ENCODE peak calls at places on chromosomes 11 and 22, in five cellular contexts. M is natural killer cell, J is GM13976, F is lower lobe of right lung, S is psoas muscle. I is an unnamed sample.

GRCh38 chr11:10298342-10298741 is 4.3 kb upstream of the SBF2 start:
- DNase-seq in J (peak), F (no peak), M (no peak), S (no peak), I (no peak)

GRCh38 chr22:38397189-38398097 is 57.6 kb downstream of the KCNJ4 start:
- DNase-seq in S (no peak), F (peak), M (no peak), J (peak), I (no peak)

GRCh38 chr22:20578707-20579106 is 71.3 kb downstream of the MED15 start:
- DNase-seq in M (no peak), J (no peak), F (no peak), S (no peak), I (no peak)

GRCh38 chr11:60924110-60924905 is at the start of gene TMEM132A:
- DNase-seq in S (peak), M (no peak), J (peak), F (peak), I (no peak)

GRCh38 chr22:34427841-34428240 is 507.6 kb upstream of the LARGE1 start:
- DNase-seq in S (no peak), F (no peak), J (no peak), M (no peak), I (no peak)

GRCh38 chr11:32722255-32722654 is 72.2 kb downstream of the CCDC73 start:
- DNase-seq in F (no peak), S (no peak), M (no peak), J (no peak), I (no peak)

GRCh38 chr11:33646629-33647028 is 54.0 kb downstream of the C11orf91 start:
- DNase-seq in J (no peak), F (no peak), M (no peak), S (no peak), I (no peak)

GRCh38 chr11:72984448-72985077 is 157.6 kb downstream of the FCHSD2 start:
- DNase-seq in S (no peak), M (no peak), F (no peak), J (no peak), I (no peak)

GRCh38 chr11:94199367-94200130 is 70.9 kb downstream of the PANX1 start:
- DNase-seq in S (no peak), F (no peak), M (no peak), J (no peak), I (no peak)

GRCh38 chr11:63683133-63683991 is 2.1 kb downstream of the RTN3 start:
- DNase-seq in F (no peak), S (no peak), J (no peak), M (no peak), I (no peak)

GRCh38 chr11:111417766-111418435 is 38.8 kb upstream of the POU2AF1 start:
- DNase-seq in F (no peak), S (peak), J (no peak), M (no peak), I (no peak)

GRCh38 chr22:50627914-50628542 is at the start of gene ARSA:
- DNase-seq in F (peak), S (peak), J (peak), M (peak), I (peak)

GRCh38 chr22:21766933-21767462 is 31.4 kb upstream of the YPEL1 start:
- DNase-seq in S (no peak), F (no peak), M (peak), J (peak), I (no peak)

GRCh38 chr22:48929276-48929790 is 898.3 kb downstream of the BRD1 start:
- DNase-seq in M (no peak), J (no peak), S (no peak), F (no peak), I (no peak)

GRCh38 chr22:43004362-43005035 is 10.4 kb downstream of the PACSIN2 start:
- DNase-seq in S (no peak), F (peak), M (no peak), J (no peak), I (no peak)

GRCh38 chr11:29300441-29300840 is 716.4 kb downstream of the KCNA4 start:
- DNase-seq in F (no peak), S (no peak), J (no peak), M (no peak), I (no peak)

GRCh38 chr11:75582461-75582934 is 20.4 kb downstream of the SERPINH1 start:
- DNase-seq in S (no peak), J (no peak), F (no peak), M (no peak), I (no peak)

GRCh38 chr11:94849836-94850235 is 81.7 kb downstream of the AMOTL1 start:
- DNase-seq in M (no peak), S (no peak), J (no peak), F (no peak), I (no peak)

GRCh38 chr11:44505591-44506054 is 59.8 kb upstream of the CD82 start:
- DNase-seq in J (no peak), S (no peak), F (no peak), M (no peak), I (no peak)

GRCh38 chr22:44192098-44192810 is 11.5 kb downstream of the PARVG start:
- DNase-seq in J (peak), S (peak), M (peak), F (peak), I (peak)

GRCh38 chr22:49692499-49693225 is 135.0 kb downstream of the BRD1 start:
- DNase-seq in M (no peak), S (no peak), F (no peak), J (no peak), I (no peak)

GRCh38 chr22:45537734-45538181 is 35.1 kb downstream of the FBLN1 start:
- DNase-seq in J (no peak), S (peak), M (no peak), F (no peak), I (no peak)

GRCh38 chr11:2259466-2259830 is 10.9 kb downstream of the ASCL2 start:
- DNase-seq in M (no peak), J (peak), S (no peak), F (no peak), I (no peak)

GRCh38 chr11:116427903-116428637 is 344.7 kb downstream of the BUD13 start:
- DNase-seq in S (no peak), M (no peak), J (no peak), F (no peak), I (no peak)

GRCh38 chr22:25057013-25057881 is 104.7 kb downstream of the KIAA1671 start:
- DNase-seq in F (peak), S (peak), M (peak), J (peak), I (no peak)

DNA sequence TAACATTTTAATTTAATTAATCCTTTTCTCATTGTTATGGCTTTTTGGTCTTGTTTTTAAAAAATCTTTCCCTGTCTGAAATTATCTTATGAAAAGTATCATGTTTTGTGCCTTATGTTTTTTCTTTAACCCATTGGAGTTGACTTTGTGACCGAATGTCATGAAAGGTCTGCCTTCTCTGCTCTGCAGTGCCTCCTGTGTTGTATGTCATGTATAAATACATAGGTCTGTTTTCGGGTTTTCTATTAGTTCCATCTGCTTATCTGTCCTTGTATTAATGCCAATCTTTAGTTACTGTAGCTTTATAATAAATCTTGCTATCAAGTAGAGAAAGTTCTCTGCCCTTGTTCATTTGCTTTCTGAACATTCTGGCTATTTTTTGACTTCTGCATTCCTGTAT is 73.0 kb downstream of the ZBTB44 start:
- DNase-seq in F (no peak), M (no peak), S (no peak), J (no peak), I (no peak)
- TF ChIP-seq CTCF in F (no peak), M (no peak), S (no peak), J (no peak), I (no peak)

GRCh38 chr22:31099841-31100761 is 7.3 kb downstream of the SELENOM start:
- DNase-seq in F (no peak), J (no peak), S (no peak), M (no peak), I (peak)

GRCh38 chr22:31096637-31097274 is 10.6 kb downstream of the SELENOM start:
- DNase-seq in S (no peak), J (no peak), M (no peak), F (no peak), I (no peak)

GRCh38 chr22:31097941-31098632 is 9.3 kb downstream of the SELENOM start:
- DNase-seq in J (no peak), M (no peak), F (no peak), S (no peak), I (no peak)

GRCh38 chr22:31099386-31099785 is 8.0 kb downstream of the SELENOM start:
- DNase-seq in M (no peak), S (no peak), F (no peak), J (no peak), I (no peak)

DNA sequence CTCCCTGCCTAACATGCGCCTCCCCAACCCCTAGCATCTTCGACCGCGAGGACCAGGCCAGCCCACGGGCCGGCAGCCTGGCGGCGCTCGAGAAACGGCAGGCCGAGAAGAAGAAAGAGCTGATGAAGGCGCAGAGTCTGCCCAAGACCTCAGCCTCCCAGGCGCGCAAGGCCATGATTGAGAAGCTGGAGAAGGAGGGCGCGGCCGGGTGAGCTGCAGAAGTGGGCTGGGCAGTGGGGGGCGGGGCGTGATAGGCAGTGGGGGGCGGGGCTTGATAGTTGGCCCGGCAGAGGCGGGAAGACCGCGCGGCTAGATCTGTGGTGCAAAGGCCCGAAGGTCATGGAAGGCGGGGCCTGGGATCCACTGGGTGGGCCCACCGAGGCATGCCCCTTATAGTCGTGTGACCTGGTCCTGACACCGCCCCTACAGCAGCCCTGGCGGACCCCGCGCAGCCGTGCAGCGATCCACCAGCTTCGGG is 8.7 kb downstream of the SELENOM start:
- DNase-seq in S (peak), J (no peak), F (no peak), M (no peak), I (peak)
- TF ChIP-seq CTCF in S (no peak), J (no peak), F (no peak), M (no peak), I (no peak)

GRCh38 chr11:71436861-71437260 is 11.3 kb downstream of the DHCR7 start:
- DNase-seq in S (no peak), J (no peak), M (no peak), F (no peak), I (peak)

GRCh38 chr11:71440021-71440755 is 8.0 kb downstream of the DHCR7 start:
- DNase-seq in F (no peak), M (no peak), S (no peak), J (no peak), I (peak)

GRCh38 chr11:71437399-71437798 is 10.8 kb downstream of the DHCR7 start:
- DNase-seq in F (no peak), M (no peak), S (no peak), J (no peak), I (peak)

GRCh38 chr11:71438650-71439049 is 9.5 kb downstream of the DHCR7 start:
- DNase-seq in F (no peak), S (peak), J (no peak), M (no peak), I (no peak)

GRCh38 chr11:71437879-71438278 is 10.3 kb downstream of the DHCR7 start:
- DNase-seq in M (no peak), S (no peak), F (no peak), J (no peak), I (no peak)
- TF ChIP-seq CTCF in M (no peak), S (no peak), F (no peak), J (no peak), I (no peak)

GRCh38 chr11:560305-561147 is at the start of the genes LMNTD2 and RASSF7:
- DNase-seq in S (peak), J (peak), M (peak), F (peak), I (peak)

GRCh38 chr11:557328-558132 is 3.0 kb downstream of the LMNTD2 start:
- DNase-seq in M (no peak), S (no peak), F (no peak), J (no peak), I (no peak)

GRCh38 chr11:558503-558902 is 2.0 kb downstream of the LMNTD2 start:
- DNase-seq in F (no peak), S (no peak), J (no peak), M (no peak), I (no peak)

GRCh38 chr11:559712-560304 is 730 bp downstream of the LMNTD2 start:
- DNase-seq in J (no peak), M (no peak), F (no peak), S (no peak), I (no peak)

DNA sequence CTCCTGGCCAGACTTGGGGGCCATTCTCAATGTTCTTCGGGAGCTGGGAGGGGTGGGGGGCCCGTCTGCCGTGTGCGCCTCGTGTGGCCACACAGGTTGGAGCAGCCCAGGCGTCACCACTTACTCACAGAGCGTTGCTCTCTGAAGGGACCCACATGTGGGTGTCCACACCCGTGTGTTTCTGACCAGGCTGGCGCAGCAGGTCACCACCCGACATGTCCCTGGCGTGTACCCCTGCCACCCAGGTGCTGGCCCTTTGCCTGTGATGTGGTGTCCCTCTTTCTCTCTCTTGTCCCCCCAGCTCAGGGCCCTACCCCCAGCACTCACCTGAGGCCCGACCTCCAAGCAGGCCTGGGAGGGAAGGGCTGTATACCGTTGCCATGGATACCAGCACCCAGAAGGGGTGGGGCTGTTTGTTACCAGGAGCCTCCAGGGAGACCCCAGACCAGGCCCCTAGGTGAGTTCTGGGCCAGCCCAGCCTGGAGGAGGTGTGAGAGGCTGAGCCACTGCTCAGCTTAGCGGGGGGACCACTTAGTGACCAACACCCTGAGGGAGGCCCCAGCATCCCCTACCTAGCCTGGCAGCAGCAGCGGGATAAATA is 1.4 kb downstream of the LMNTD2 start:
- DNase-seq in J (no peak), S (no peak), M (no peak), F (no peak), I (peak)
- TF ChIP-seq CTCF in J (no peak), S (no peak), M (no peak), F (no peak), I (no peak)

DNA sequence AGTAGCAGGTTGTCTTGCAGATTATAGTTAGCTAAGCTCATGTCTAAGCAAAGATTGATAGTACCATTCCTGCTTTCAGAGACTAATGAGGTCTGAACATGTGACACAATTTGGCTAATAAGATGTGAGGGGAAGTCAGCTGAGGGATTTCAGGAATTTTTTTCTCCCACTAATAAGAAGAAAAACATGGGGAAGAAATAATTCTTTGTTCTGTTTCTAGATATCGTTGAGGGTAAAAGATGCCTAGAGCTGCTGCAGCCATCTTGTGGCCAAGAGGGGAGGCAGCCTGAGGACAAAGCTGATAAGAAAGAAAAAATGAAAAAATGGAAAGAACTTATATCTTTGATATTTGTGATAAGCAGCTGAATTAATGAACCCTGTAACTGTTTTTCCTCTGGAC is 1334.4 kb downstream of the LRRC4C start:
- DNase-seq in M (no peak), S (no peak), J (no peak), F (no peak), I (no peak)
- TF ChIP-seq CTCF in M (no peak), S (no peak), J (no peak), F (peak), I (peak)

DNA sequence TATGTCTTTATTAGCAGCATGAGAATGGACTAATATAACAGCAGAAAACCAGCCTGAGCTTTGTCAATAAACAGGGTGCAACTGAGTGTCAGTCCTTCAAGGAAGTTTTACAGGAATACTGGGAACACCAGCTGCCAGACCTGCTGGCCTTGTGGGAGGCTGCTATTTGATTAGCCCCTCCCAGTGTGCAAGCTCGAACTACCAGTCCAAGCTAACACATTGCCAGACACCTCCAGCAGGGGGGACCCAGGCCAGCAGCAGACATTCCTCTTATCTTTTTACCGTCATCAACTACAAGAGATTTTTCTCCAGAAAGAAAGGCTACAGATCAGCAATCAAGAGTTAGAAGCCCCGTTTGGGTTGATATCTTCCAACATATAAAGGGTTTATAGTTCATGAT is 942.8 kb upstream of the TENM4 start:
- DNase-seq in F (no peak), S (no peak), M (no peak), J (no peak), I (no peak)
- TF ChIP-seq CTCF in F (no peak), S (no peak), M (no peak), J (no peak), I (no peak)

GRCh38 chr11:96091476-96091875 is 167.6 kb upstream of the MTMR2 start:
- DNase-seq in F (no peak), J (no peak), S (no peak), M (no peak), I (no peak)
- TF ChIP-seq CTCF in F (no peak), J (peak), S (no peak), M (peak), I (peak)

GRCh38 chr11:6362868-6363678 is 27.2 kb upstream of the SMPD1 start:
- DNase-seq in J (peak), F (peak), S (peak), M (peak), I (peak)
- TF ChIP-seq CTCF in J (peak), F (peak), S (peak), M (peak), I (peak)

I was measured in CD14-positive monocyte.